ENCODE peak calls at places on chromosomes 6 and 20, in four cellular contexts. H is body of pancreas, E is IMR-90, T is HCT116. I is an unnamed sample.
A peak's percentile ranks its signal among the peaks of the same experiment; 100 is the strongest.

GRCh38 chr20:51985753-51986152 is 183.4 kb upstream of the SALL4 start:
- DNase-seq in E (no peak), T (no peak), H (no peak), I (no peak)

GRCh38 chr6:18102783-18103509 is 19.5 kb downstream of the NHLRC1 start:
- DNase-seq in E (no peak), T (no peak), H (no peak), I (no peak)

GRCh38 chr6:85961746-85962145 is 319.1 kb upstream of the SYNCRIP start:
- DNase-seq in E (no peak), T (no peak), H (no peak), I (no peak)

GRCh38 chr20:63886921-63887320 is 8.0 kb upstream of the DNAJC5 start:
- DNase-seq in E (no peak), H (no peak), T (no peak), I (no peak)

GRCh38 chr6:155188707-155189496 is 74.9 kb upstream of the CLDN20 start:
- DNase-seq in E (peak; percentile 100), H (peak; percentile 16), T (no peak), I (no peak)

GRCh38 chr6:163335671-163336545 is 78.6 kb upstream of the QKI start:
- DNase-seq in H (peak; percentile 21), T (no peak), E (peak; percentile 8), I (peak; percentile 85)

GRCh38 chr6:25660512-25660911 is 8.5 kb downstream of the SCGN start:
- DNase-seq in E (peak; percentile 54), T (peak; percentile 56), H (peak; percentile 20), I (peak; percentile 57)

GRCh38 chr6:28769626-28770402 is 154.0 kb downstream of the TRIM27 start:
- DNase-seq in H (no peak), T (no peak), E (peak; percentile 20), I (peak; percentile 57)

GRCh38 chr6:148947621-148948444 is 201.0 kb downstream of the UST start:
- DNase-seq in E (peak; percentile 82), H (peak; percentile 86), T (peak; percentile 60), I (peak; percentile 81)

GRCh38 chr6:33430991-33431879 is 11.4 kb downstream of the SYNGAP1 start:
- DNase-seq in T (no peak), E (peak; percentile 65), H (peak; percentile 52), I (peak; percentile 86)

GRCh38 chr6:33602180-33602579 is 18.9 kb upstream of the ITPR3 start:
- DNase-seq in H (no peak), E (no peak), T (no peak), I (peak; percentile 35)

GRCh38 chr20:3045042-3045815 is 623 bp upstream of the MRPS26 start:
- DNase-seq in T (no peak), H (peak; percentile 81), E (peak; percentile 86), I (peak; percentile 82)

GRCh38 chr20:46347831-46348230 is 39.5 kb upstream of the CDH22 start:
- DNase-seq in H (no peak), E (no peak), T (no peak), I (no peak)

GRCh38 chr6:149236584-149236983 is 80.9 kb upstream of the TAB2 start:
- DNase-seq in T (no peak), H (no peak), E (no peak), I (no peak)

GRCh38 chr6:137705166-137706064 is 161.6 kb upstream of the TNFAIP3 start:
- DNase-seq in T (peak; percentile 24), H (peak; percentile 66), E (peak; percentile 63), I (peak; percentile 81)

GRCh38 chr20:35663813-35664543 is 722 bp downstream of the CPNE1 start:
- DNase-seq in T (peak; percentile 6), E (peak; percentile 6), H (peak; percentile 61), I (peak; percentile 50)

GRCh38 chr20:276620-277495 is 13.7 kb downstream of the C20orf96 start:
- DNase-seq in H (no peak), E (no peak), T (no peak), I (no peak)

GRCh38 chr20:54477556-54477955 is 2.2 kb downstream of the DOK5 start:
- DNase-seq in E (peak; percentile 18), T (no peak), H (no peak), I (no peak)

GRCh38 chr6:130557481-130558112 is 191.8 kb downstream of the TMEM200A start:
- DNase-seq in H (no peak), E (no peak), T (no peak), I (no peak)

GRCh38 chr6:168417660-168418059 is 23.3 kb upstream of the SMOC2 start:
- DNase-seq in E (no peak), H (no peak), T (no peak), I (no peak)

DNA sequence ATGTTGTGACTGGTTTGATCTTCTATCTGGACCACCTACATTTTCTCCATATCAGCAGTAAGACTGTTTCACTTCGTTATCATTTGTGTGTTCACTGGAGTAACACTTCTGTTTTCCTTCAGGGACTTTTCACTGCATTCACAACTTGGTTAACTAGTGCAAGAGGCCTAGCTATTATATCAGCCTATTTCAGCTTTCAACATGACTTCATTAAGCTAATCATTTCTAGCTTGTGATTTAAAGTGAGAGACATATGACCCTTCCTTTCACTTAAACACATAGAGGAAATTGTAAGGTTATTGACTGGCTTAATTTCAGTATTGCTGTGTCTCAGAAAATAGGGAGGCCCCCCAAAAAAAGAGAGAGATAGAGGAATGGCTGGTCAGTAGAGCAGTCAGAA is 622.8 kb upstream of the NRSN1 start:
- DNase-seq in E (no peak), T (no peak), H (no peak), I (no peak)
- TF ChIP-seq POLR2A in E (no peak), T (no peak), H (no peak), I (no peak)

GRCh38 chr20:44648579-44648978 is 2.9 kb downstream of the ADA start:
- DNase-seq in T (no peak), E (no peak), H (no peak), I (no peak)

GRCh38 chr20:44649976-44650375 is 1.5 kb downstream of the ADA start:
- DNase-seq in H (no peak), T (no peak), E (no peak), I (no peak)

GRCh38 chr20:44650777-44651493 is 564 bp downstream of the ADA start:
- DNase-seq in H (peak; percentile 17), T (no peak), E (no peak), I (no peak)

GRCh38 chr20:44653536-44653935 is 2.0 kb upstream of the ADA start:
- DNase-seq in T (no peak), E (no peak), H (no peak), I (no peak)

GRCh38 chr20:44651507-44652373 is at the start of gene ADA:
- DNase-seq in T (no peak), E (peak; percentile 21), H (peak; percentile 59), I (peak; percentile 42)
- TF ChIP-seq CTCF in T (no peak), E (no peak), H (peak; percentile 10), I (no peak)

GRCh38 chr20:38093641-38094077 is 60.1 kb downstream of the RPRD1B start:
- DNase-seq in T (no peak), H (no peak), E (no peak), I (no peak)

GRCh38 chr20:38094373-38094775 is 60.8 kb downstream of the RPRD1B start:
- DNase-seq in T (no peak), E (peak; percentile 85), H (peak; percentile 60), I (peak; percentile 81)

GRCh38 chr20:38092260-38092857 is 58.8 kb downstream of the RPRD1B start:
- DNase-seq in E (no peak), H (no peak), T (no peak), I (no peak)

GRCh38 chr20:38089500-38089899 is 56.0 kb downstream of the RPRD1B start:
- DNase-seq in H (no peak), E (no peak), T (no peak), I (no peak)

DNA sequence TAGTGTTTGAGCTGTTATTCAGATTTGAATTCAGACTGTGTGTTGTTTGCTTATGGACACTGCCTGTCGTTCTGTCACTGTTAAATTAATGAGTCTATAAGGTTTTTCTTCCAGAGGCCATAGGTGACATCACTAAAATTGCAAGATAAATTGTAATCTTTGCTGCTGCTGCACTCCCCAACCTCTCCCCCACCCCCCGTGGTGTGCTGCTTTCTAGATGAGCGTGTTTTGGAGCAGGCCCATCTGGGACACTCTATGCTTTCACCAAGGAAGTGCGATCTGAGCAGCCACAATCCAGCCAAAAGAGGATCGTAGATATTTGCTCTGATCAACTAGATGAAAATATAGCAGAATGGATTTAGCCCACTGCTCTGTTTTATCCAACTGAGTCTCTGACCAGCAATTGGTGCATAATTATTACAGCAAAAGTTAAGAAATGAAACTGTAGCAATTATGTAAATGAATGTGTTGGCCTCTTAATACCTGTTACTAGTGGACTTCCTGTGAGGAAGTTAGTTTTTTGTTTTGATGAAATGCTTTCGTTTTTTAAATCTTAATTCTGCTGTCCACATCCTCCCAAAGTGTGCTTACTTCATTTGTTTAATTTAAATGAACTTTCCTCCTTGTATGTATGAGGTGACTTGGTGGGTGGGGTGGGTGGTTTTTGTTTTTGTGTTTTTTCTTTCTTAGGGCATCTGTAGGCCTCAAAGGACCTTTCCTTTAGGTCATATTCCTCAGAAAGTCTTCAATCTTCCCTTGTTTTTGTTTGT is 58.1 kb downstream of the RPRD1B start:
- DNase-seq in T (no peak), E (peak; percentile 27), H (no peak), I (no peak)
- H3K4me3 ChIP-seq in T (no peak overlapping the region), E (no peak overlapping the region), H (no peak overlapping the region), I (no peak overlapping the region)

GRCh38 chr6:115456848-115457247 is 603.8 kb downstream of the FRK start:
- DNase-seq in T (no peak), H (no peak), E (no peak), I (no peak)

DNA sequence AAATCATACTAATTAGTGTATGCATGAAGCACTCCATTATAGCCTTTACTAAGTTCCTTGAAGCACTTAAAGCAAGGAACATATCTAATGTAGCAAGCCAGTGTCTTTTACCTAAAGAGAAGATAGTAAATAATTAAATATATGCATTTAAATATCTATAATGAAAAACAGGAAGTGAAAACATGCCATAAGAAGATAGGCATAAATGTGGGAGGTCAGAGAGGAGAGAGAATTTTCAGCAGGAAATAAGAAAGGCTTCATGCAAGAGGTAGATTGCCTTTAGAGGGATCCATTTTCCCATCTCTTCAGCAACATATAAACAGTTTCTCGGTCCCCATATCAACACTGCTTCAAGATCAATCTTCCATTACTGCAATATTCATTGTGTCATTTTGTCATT is 599.8 kb downstream of the FRK start:
- DNase-seq in E (no peak), T (no peak), H (no peak), I (no peak)
- TF ChIP-seq POLR2A in E (no peak), T (no peak), H (no peak), I (no peak)

GRCh38 chr6:32133786-32134185 is 3.7 kb upstream of the FKBPL start:
- DNase-seq in E (peak; percentile 56), T (no peak), H (no peak), I (no peak)
- TF ChIP-seq CTCF in E (no peak), T (no peak), H (no peak), I (no peak)

DNA sequence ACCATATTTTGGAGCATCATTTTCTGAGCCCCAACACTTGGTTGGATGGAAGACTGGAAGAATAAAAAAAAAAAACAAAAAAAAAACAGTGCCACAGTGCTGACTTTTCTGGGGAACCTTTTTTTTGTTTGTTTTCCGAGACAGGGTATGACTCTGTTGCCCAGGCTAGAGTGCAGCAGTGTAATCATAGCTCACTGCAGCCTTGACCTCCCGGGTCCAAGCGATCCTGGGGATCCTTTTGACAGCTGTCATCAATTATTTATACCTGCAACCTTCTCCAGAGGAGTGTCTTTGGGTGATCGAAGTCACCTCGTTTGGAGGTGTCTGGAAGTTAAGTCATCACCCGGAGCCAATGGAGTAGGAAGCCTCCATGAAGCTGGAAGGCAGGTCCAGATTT is 7.8 kb upstream of the TPX2 start:
- DNase-seq in H (no peak), T (no peak), E (no peak), I (no peak)
- H3K4me3 ChIP-seq in H (no peak overlapping the region), T (no peak overlapping the region), E (no peak overlapping the region), I (no peak overlapping the region)

GRCh38 chr6:11851405-11851804 is 72.8 kb upstream of the ADTRP start:
- DNase-seq in T (no peak), E (peak; percentile 82), H (no peak), I (no peak)
- TF ChIP-seq POLR2A in T (no peak), E (no peak), H (no peak), I (no peak)